ENCODE peak calls at places on chromosomes 16 and 17, in four cellular contexts. L, X, O and C are unnamed samples.

GRCh38 chr17:58679263-58680037 is 12.4 kb downstream of the TEX14 start:
- DNase-seq in L (no peak), X (no peak), O (no peak), C (no peak)

GRCh38 chr17:83010323-83011200 is 68.8 kb upstream of the METRNL start:
- DNase-seq in L (no peak), X (no peak), O (no peak), C (no peak)

GRCh38 chr16:50497592-50497991 is 50.6 kb upstream of the NKD1 start:
- DNase-seq in L (no peak), X (no peak), O (no peak), C (no peak)

GRCh38 chr17:48568499-48569259 is 9.5 kb downstream of the HOXB4 start:
- DNase-seq in L (peak; percentile 45), X (no peak), O (no peak), C (no peak)

GRCh38 chr17:265726-266125 is 84.3 kb upstream of the DOC2B start:
- DNase-seq in L (no peak), X (no peak), O (no peak), C (no peak)

GRCh38 chr16:1333149-1333812 is at the start of gene BAIAP3:
- DNase-seq in L (no peak), X (peak; percentile 44), O (no peak), C (no peak)

GRCh38 chr17:32523827-32524552 is 37.2 kb downstream of the CDK5R1 start:
- DNase-seq in L (no peak), X (no peak), O (no peak), C (no peak)

GRCh38 chr17:8494021-8494420 is 58.3 kb downstream of the NDEL1 start:
- DNase-seq in L (no peak), X (no peak), O (no peak), C (no peak)

GRCh38 chr17:28306954-28307401 is 12.0 kb upstream of the TMEM97 start:
- DNase-seq in L (no peak), X (no peak), O (no peak), C (no peak)

GRCh38 chr17:17905036-17905320 is 67.2 kb downstream of the TOM1L2 start:
- DNase-seq in L (no peak), X (no peak), O (no peak), C (no peak)

GRCh38 chr17:69492410-69493071 is 78.0 kb downstream of the MAP2K6 start:
- DNase-seq in L (no peak), X (no peak), O (no peak), C (no peak)

GRCh38 chr17:538096-538973 is 176.3 kb downstream of the VPS53 start:
- DNase-seq in L (no peak), X (no peak), O (no peak), C (no peak)

GRCh38 chr16:4698321-4699029 is 5.1 kb downstream of the NUDT16L1 start:
- DNase-seq in L (no peak), X (no peak), O (no peak), C (no peak)

GRCh38 chr16:3770530-3770929 is 53.2 kb upstream of the TRAP1 start:
- DNase-seq in L (no peak), X (no peak), O (no peak), C (no peak)

GRCh38 chr16:71851726-71852125 is 6.0 kb downstream of the ATXN1L start:
- DNase-seq in L (no peak), X (no peak), O (no peak), C (no peak)

GRCh38 chr16:88874938-88875599 is 8.6 kb upstream of the PABPN1L start:
- DNase-seq in L (no peak), X (no peak), O (no peak), C (no peak)

GRCh38 chr16:3715430-3715829 is 1.9 kb downstream of the TRAP1 start:
- DNase-seq in L (no peak), X (no peak), O (no peak), C (no peak)

GRCh38 chr17:72622661-72623433 is 469.6 kb downstream of the SLC39A11 start:
- DNase-seq in L (no peak), X (no peak), O (no peak), C (no peak)

GRCh38 chr16:29820271-29820701 is at the start of gene MVP:
- DNase-seq in L (peak; percentile 16), X (no peak), O (no peak), C (no peak)

GRCh38 chr17:74768069-74768762 is 7.9 kb downstream of the NAT9 start:
- DNase-seq in L (no peak), X (no peak), O (no peak), C (no peak)

GRCh38 chr17:14471052-14471451 is 170.2 kb downstream of the HS3ST3B1 start:
- DNase-seq in L (peak; percentile 3), X (no peak), O (no peak), C (no peak)

GRCh38 chr16:14309001-14309886 is 238.1 kb downstream of the MRTFB start:
- DNase-seq in L (no peak), X (no peak), O (no peak), C (no peak)

GRCh38 chr17:39702901-39703893 is 3.3 kb downstream of the ERBB2 start:
- DNase-seq in L (no peak), X (no peak), O (no peak), C (no peak)

GRCh38 chr16:76574651-76575050 is 297.4 kb downstream of the CNTNAP4 start:
- DNase-seq in L (no peak), X (no peak), O (no peak), C (no peak)